ENCODE peak calls at places on chromosomes 12 and 14, in five cellular contexts. W is A549; M is astrocyte of the spinal cord; T is neural progenitor cell; V is naive thymus-derived CD4-positive, alpha-beta T cell. N is an unnamed sample.

GRCh38 chr14:82504894-82505293 is 971.2 kb upstream of the SEL1L start:
- DNase-seq in W (no peak), M (no peak), V (no peak), T (no peak), N (no peak)

GRCh38 chr14:28055008-28055407 is 711.6 kb upstream of the FOXG1 start:
- DNase-seq in M (no peak), W (no peak), T (no peak), V (no peak), N (no peak)

GRCh38 chr14:42192659-42193425 is 586.2 kb downstream of the LRFN5 start:
- DNase-seq in T (no peak), M (peak; percentile 94), W (peak; percentile 17), V (no peak), N (peak; percentile 16)

GRCh38 chr12:119423285-119423684 is 88.8 kb downstream of the CCDC60 start:
- DNase-seq in W (no peak), T (peak; percentile 56), M (no peak), V (no peak), N (no peak)

GRCh38 chr14:79325557-79325956 is 885.7 kb downstream of the DIO2 start:
- DNase-seq in V (no peak), T (no peak), M (no peak), W (no peak), N (no peak)

GRCh38 chr14:65840786-65841185 is 428.3 kb downstream of the FUT8 start:
- DNase-seq in W (no peak), M (no peak), V (no peak), T (no peak), N (no peak)

GRCh38 chr12:64103821-64104220 is 118.3 kb downstream of the KICS2 start:
- DNase-seq in V (no peak), T (no peak), M (no peak), W (no peak), N (no peak)

GRCh38 chr12:118357327-118358007 is 15.2 kb downstream of the TAOK3 start:
- DNase-seq in M (peak; percentile 63), V (peak; percentile 63), W (peak; percentile 56), T (no peak), N (no peak)

GRCh38 chr12:104604070-104604994 is 147.6 kb downstream of the CHST11 start:
- DNase-seq in V (peak; percentile 7), W (peak; percentile 95), T (no peak), M (peak; percentile 94), N (peak; percentile 90)

GRCh38 chr14:32366256-32366655 is 37.2 kb downstream of the AKAP6 start:
- DNase-seq in V (no peak), M (peak; percentile 86), W (no peak), T (peak; percentile 6), N (no peak)

GRCh38 chr12:55818140-55818728 is 393 bp downstream of the ORMDL2 start:
- DNase-seq in T (no peak), M (peak; percentile 18), W (no peak), V (no peak), N (peak; percentile 39)

GRCh38 chr12:75921687-75922289 is 109.8 kb downstream of the PHLDA1 start:
- DNase-seq in W (no peak), V (no peak), M (no peak), T (no peak), N (no peak)

GRCh38 chr12:111777345-111778045 is 10.8 kb downstream of the ALDH2 start:
- DNase-seq in W (peak; percentile 50), V (no peak), M (no peak), T (no peak), N (no peak)

GRCh38 chr14:59630281-59630963 is 53.8 kb upstream of the CCDC175 start:
- DNase-seq in V (no peak), W (no peak), M (peak; percentile 9), T (peak; percentile 82), N (no peak)

GRCh38 chr12:47775100-47775911 is 2.3 kb downstream of the SLC48A1 start:
- DNase-seq in W (no peak), T (no peak), M (no peak), V (no peak), N (no peak)

DNA sequence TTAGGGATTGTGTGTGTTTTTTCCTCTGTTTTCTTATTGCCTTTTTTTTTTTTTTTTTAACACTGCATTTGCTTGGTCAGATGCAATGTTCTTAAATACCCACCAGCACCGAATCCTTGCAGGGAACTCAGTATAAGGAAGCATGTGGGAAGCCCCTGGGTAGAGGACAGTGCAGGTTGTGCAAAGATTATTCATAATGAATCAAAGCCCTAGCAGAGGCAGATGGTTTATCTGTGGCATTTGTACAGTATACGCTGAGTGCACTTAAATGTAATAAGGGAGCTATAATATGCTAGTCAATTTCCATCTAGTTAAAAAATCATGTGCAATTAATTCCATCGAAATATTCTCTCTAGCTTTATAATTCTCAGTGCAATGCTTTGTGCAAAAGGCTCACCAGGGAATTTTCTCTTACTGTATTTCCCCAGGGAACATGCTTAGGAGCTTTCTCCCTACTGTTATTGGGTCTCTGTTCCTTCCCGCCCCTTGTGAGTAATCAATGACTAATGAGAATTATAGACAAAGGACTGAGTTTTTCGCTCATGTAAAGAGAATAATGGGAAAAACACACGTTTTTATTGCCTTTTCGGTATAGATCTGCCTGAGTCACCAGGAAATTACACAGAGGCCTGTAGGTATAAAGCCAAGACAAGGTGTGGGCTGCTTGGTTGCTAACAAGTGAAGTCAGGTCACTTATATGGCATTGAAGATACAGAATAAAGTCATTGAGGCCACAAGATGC is 1214.3 kb upstream of the TMEM132C start:
- DNase-seq in T (no peak), V (no peak), M (peak; percentile 84), W (no peak), N (peak; percentile 85)
- H3K4me3 ChIP-seq in T (no peak overlapping the region), V (no peak overlapping the region), M (no peak overlapping the region), W (no peak overlapping the region), N (peak overlapping the region; percentile 21)

DNA sequence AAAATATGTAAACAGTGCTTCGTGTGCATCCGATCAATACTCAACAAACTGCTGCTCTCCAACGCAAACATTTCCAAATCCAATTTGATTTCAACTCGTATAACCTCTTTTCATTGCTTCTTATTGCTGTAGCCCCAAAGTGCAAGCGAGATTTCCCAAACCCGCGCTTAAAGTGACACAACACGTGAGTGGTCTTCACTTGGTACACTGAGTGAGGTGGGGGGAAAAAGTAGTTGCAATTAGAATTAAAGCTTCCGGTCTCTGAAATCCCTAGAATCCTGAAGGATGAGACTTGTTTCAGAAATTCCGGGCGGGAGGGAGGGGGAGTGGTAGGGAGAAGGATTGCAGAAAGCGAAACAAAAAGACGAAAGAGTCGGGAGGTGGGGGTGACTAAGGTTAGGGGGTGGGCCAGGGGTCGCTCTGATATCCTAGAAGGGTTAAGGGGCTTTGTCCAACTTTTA is 387.5 kb downstream of the BCAT1 start:
- DNase-seq in M (peak; percentile 49), T (peak; percentile 56), W (peak; percentile 10), V (no peak), N (no peak)
- H3K4me3 ChIP-seq in M (peak overlapping the region; percentile 84), T (peak overlapping the region; percentile 97), W (peak overlapping the region; percentile 56), V (peak overlapping the region; percentile 39), N (no peak overlapping the region)

DNA sequence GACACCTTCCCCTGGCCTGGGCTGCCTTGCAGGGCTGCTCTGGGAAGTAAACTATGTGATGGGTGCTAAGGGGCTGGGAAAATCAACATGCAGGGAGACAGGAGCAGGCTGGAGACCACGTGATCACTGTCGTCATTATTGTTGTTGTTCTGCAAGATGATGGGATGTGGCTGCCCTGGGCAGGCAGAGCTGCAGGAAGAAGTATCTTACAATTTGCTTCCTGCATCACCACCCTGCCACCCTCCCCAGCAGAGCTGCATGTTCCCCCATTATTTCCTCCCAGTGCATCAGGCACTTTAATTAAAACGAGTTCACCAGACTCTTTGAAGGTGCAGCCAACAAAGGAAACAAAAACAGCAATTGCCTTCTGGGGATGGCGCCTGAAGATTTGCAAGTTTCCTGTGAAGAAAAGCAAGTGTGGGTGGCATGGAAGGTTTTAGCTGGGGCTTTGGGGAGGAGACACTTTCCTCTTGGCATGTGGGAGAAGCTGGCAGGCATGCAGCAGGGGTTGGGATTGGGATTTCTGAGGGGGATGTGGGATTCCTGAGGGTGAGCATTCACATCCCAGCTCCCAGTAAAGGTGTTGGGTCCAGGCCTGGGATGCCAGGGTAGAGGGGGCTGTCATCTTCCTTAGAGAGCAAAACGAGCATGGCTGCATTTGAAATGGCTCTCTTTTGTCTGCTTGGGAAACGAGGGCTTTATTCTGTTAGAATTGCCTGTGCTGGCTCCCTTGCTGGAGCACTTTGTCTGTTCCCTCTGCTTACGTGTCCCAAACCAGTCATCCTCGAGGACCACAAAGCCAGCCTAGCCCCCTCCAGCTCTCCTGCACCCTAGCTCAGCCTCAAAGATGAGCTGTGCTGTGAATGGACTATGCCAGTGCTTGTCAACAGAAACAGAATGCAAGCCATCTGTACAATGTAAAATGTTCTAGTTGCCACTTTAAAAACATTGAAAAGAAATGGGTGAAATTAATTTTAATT is 11.5 kb upstream of the C14orf132 start:
- DNase-seq in V (peak; percentile 45), T (peak; percentile 44), M (no peak), W (no peak), N (no peak)
- H3K4me3 ChIP-seq in V (no peak overlapping the region), T (no peak overlapping the region), M (no peak overlapping the region), W (no peak overlapping the region), N (no peak overlapping the region)

DNA sequence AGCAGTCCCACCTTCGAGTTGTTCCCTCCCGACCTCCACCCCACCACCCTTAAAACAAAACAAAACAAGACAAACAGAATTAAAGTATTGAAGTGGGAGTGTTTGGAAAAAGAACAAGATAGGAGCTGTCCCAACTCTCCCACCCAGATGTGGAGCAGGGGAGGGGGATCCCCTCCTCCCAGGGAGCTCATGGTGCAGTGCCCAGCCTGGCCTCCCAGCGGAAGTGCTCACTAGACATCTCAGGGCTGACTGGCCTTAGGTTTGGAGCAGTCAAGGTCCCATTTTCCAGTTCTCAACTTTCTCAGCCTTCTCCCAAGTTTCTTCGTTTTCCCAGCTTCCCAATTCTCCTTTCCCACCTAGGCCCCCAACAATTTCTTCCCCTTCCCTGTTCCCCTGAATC is 2.9 kb downstream of the SP7 start:
- DNase-seq in W (no peak), T (no peak), M (no peak), V (no peak), N (no peak)
- H3K4me3 ChIP-seq in W (no peak overlapping the region), T (no peak overlapping the region), M (no peak overlapping the region), V (no peak overlapping the region), N (no peak overlapping the region)

GRCh38 chr12:69404851-69405365 is 45.4 kb downstream of the YEATS4 start:
- DNase-seq in V (no peak), M (no peak), T (no peak), W (no peak), N (no peak)
- H3K4me3 ChIP-seq in V (no peak overlapping the region), M (no peak overlapping the region), T (no peak overlapping the region), W (peak overlapping the region; percentile 1), N (no peak overlapping the region)

GRCh38 chr14:60643443-60644402 is 5.6 kb downstream of the SIX1 start:
- DNase-seq in W (no peak), T (peak; percentile 77), V (no peak), M (no peak), N (no peak)

GRCh38 chr14:60641722-60642269 is 7.5 kb downstream of the SIX1 start:
- DNase-seq in T (no peak), W (no peak), M (no peak), V (no peak), N (no peak)

GRCh38 chr14:60642270-60642789 is 6.9 kb downstream of the SIX1 start:
- DNase-seq in M (no peak), V (no peak), W (no peak), T (peak; percentile 90), N (no peak)

GRCh38 chr14:60640859-60641721 is 8.2 kb downstream of the SIX1 start:
- DNase-seq in M (no peak), T (peak; percentile 36), V (no peak), W (no peak), N (no peak)

GRCh38 chr14:60642790-60643397 is 6.4 kb downstream of the SIX1 start:
- DNase-seq in M (no peak), V (no peak), T (peak; percentile 50), W (no peak), N (no peak)
- H3K4me3 ChIP-seq in M (peak overlapping the region; percentile 12), V (no peak overlapping the region), T (peak overlapping the region; percentile 27), W (no peak overlapping the region), N (no peak overlapping the region)

N was measured in PC-9.